ENCODE peak calls at places on chromosome 13, in ten cellular contexts. X, Q, B, H, F, M, J, W, E and N are unnamed samples.

GRCh38 chr13:61531383-61532065 is 115.9 kb upstream of the PCDH20 start:
- DNase-seq in W (no peak), B (no peak), J (no peak), F (no peak), E (no peak), H (no peak), Q (no peak), M (no peak), X (peak), N (no peak)

GRCh38 chr13:105702441-105702840 is 833.0 kb downstream of the EFNB2 start:
- DNase-seq in X (no peak), Q (no peak), M (no peak), J (no peak), W (no peak), F (no peak), B (no peak), E (no peak), H (no peak), N (no peak)

GRCh38 chr13:25731037-25731436 is 320.8 kb downstream of the SHISA2 start:
- DNase-seq in F (no peak), M (no peak), J (no peak), H (no peak), X (no peak), W (no peak), Q (no peak), B (no peak), E (no peak), N (no peak)

GRCh38 chr13:81406022-81406421 is 1065.1 kb upstream of the SPRY2 start:
- DNase-seq in W (no peak), Q (no peak), B (no peak), H (no peak), F (no peak), J (no peak), X (no peak), M (no peak), E (no peak), N (no peak)

GRCh38 chr13:40484981-40485380 is 181.5 kb downstream of the FOXO1 start:
- DNase-seq in H (no peak), F (no peak), E (no peak), M (no peak), B (no peak), W (no peak), X (no peak), J (no peak), Q (no peak), N (no peak)

GRCh38 chr13:80338781-80339577 is 1.9 kb downstream of the SPRY2 start:
- DNase-seq in W (peak), E (peak), F (peak), X (no peak), Q (peak), J (peak), H (no peak), B (peak), M (peak), N (peak)

GRCh38 chr13:22848539-22849052 is 332.2 kb upstream of the SGCG start:
- DNase-seq in W (no peak), F (no peak), J (no peak), M (no peak), E (no peak), X (no peak), Q (no peak), H (no peak), B (no peak), N (no peak)

GRCh38 chr13:22402682-22403081 is 731.8 kb downstream of the FGF9 start:
- DNase-seq in Q (no peak), J (no peak), M (no peak), F (no peak), X (no peak), W (no peak), E (no peak), H (no peak), B (no peak), N (no peak)

GRCh38 chr13:25766576-25766975 is 285.2 kb downstream of the SHISA2 start:
- DNase-seq in M (no peak), W (no peak), J (no peak), X (no peak), H (no peak), E (no peak), F (no peak), B (no peak), Q (no peak), N (no peak)

GRCh38 chr13:68608147-68608546 is 1378.0 kb upstream of the PCDH9 start:
- DNase-seq in H (no peak), Q (no peak), X (no peak), J (no peak), W (no peak), M (no peak), E (no peak), B (no peak), F (no peak), N (no peak)

GRCh38 chr13:44734204-44734707 is 158.1 kb upstream of the TSC22D1 start:
- DNase-seq in B (no peak), J (no peak), X (no peak), M (peak), Q (peak), E (no peak), F (no peak), W (peak), H (no peak), N (no peak)

GRCh38 chr13:44306401-44307192 is 67.0 kb upstream of the SERP2 start:
- DNase-seq in J (peak), B (peak), E (peak), X (no peak), H (no peak), Q (peak), W (peak), F (peak), M (peak), N (no peak)

DNA sequence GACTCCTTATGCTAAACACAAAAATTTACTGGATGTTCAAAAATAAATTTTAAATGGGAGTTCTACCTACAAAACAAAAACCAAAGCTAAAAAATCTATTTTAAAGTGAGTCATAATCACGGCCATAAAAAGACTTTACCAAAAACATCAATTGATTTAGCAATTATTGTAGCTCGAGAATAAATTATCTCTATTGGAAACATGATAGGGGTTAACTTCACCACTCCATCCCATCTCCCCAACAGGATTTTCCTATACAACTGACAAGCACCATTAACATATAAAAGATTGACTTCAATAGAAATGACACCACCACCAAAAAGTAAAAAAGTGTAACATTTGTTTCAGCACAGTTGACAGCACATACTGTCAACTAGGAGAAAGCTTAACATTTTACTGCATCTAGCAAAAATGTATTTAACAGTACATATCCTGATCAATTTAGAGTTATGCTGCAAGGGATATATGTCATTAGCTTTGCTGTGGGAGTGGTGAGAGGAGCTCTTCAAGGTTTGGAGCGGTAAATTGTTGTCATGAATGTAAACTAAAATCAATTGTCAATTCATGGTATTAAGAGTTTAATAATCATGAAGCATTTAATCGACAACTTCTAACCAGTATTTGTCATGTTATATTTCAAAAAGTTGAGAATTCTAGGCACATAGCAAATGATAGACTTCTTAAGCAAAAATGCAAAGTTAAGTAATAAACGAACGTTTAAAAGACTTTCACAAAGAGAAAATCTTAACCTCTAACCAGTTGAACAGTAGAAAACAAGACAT is 3.8 kb downstream of the UBL3 start:
- DNase-seq in F (no peak), Q (no peak), B (no peak), W (no peak), E (no peak), H (no peak), M (no peak), X (no peak), J (no peak), N (no peak)
- H3K27ac ChIP-seq in F (peak), Q (peak), B (peak), W (peak), E (peak), H (no peak), M (no peak), X (no peak), J (peak), N (peak)

DNA sequence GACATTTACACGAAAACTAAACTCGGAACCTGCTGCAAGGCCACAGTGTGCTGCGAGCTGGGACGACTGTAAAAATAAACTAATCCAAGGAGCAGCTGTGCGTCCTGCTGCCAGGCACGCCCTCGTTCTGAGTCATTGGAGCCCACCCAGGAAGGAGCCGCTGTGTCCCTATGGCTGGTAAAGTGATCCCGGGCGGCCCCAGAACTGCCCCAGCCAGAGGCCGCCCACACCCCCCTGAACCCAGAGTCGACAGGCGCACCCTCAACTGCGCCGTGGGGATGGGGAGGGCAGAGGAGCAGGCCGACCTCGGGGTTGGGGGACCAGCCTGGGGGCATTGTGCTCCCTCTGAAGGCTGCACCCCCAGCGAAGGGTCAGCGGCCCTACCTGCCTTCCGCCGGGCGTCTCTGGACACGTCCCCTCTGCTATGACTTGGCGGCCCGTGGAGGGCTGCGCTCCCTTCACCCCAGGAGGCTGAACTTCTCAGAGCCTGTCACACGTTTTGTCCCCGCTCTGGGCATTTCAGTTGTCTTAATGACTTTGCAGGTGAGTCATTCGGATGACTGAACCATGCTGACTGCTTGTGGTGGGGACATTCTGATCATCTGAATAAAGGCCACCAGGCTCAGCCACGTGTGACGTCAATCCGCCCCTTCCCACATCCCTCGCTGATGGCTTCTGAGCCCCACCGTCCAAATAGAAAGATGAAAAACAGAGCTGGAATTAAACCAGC is 42.7 kb downstream of the ADPRHL1 start:
- DNase-seq in H (no peak), M (peak), Q (no peak), X (no peak), J (no peak), F (peak), E (peak), B (peak), W (no peak), N (no peak)
- H3K27ac ChIP-seq in H (no peak), M (peak), Q (peak), X (no peak), J (no peak), F (peak), E (peak), B (no peak), W (no peak), N (no peak)

DNA sequence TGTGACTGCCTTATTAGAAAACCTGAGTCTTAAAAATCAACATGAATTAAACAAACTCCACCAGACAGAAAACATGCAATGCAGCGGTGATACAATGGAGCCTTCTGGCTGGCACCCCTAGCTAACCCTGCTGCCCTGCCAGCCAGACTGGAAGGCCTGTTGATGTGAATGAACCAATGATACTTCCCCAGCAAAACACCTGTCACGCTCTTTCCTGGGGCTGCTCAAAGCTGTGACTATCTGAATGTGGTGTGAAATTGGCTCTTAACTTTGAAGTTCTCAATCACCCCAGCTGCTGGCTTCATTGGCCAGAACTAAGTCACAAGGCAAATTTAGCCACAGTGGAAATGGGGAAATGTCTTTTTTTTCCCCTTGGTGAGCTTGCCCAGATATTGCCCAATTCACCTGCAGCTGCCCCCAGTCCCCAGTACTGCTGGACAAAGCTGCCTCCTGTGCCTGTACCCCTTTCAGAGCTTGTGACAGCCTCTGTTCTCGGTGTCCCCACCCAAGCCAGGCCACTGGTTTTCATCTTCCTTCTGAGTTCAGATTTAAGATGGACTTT is 147.3 kb downstream of the SLC7A1 start:
- DNase-seq in H (no peak), F (no peak), Q (no peak), J (no peak), M (no peak), B (no peak), W (no peak), X (no peak), E (no peak), N (no peak)
- H3K27ac ChIP-seq in H (no peak), F (no peak), Q (no peak), J (no peak), M (no peak), B (no peak), W (no peak), X (no peak), E (no peak), N (no peak)

DNA sequence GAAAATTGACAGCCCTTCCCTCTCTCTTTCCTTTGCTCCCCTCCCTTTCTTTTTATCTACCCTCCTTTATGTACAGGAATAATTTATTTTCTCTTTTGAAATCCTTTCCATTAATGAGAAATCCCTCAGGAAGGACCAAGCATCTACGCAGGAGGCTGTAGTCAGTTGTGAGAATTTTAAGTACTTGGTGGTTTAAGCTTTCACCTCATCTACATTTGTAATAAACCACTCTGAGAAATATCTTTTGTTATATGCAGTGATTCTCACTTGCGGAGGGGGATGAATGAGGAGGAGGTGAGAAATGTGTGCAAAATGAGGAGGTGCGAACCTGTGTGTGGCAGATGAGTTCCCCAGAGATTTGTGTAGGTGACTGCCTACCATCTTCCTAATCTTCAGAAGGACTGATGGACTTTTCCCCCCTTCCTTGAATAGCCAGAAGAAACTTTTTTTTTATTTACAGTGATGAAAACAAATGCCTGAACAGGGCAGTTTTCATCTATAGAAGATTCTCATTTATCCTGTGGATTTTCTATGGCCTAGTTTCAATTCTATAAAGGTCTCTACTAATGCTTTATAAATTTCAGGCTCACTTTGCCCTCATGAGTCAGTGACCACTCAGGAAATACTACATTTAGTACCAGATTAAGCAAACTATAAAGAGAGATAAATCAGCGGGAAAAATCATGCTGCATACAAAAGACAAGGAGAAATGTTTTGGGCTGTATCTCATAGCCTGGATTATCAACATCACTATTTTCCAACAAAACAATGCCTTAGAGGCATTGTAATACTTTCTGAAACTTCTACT is 118.3 kb downstream of the LHFPL6 start:
- DNase-seq in B (no peak), Q (no peak), M (no peak), F (no peak), J (no peak), X (no peak), H (no peak), W (no peak), E (no peak), N (no peak)
- H3K27ac ChIP-seq in B (no peak), Q (no peak), M (no peak), F (no peak), J (no peak), X (no peak), H (no peak), W (no peak), E (no peak), N (no peak)

GRCh38 chr13:31214379-31214778 is 14.6 kb downstream of the B3GLCT start:
- DNase-seq in F (no peak), B (no peak), X (no peak), M (no peak), W (no peak), E (no peak), J (no peak), H (no peak), Q (no peak), N (no peak)
- H3K27ac ChIP-seq in F (no peak), B (no peak), X (no peak), M (no peak), W (no peak), E (no peak), J (peak), H (no peak), Q (no peak), N (no peak)

GRCh38 chr13:30689752-30690151 is 45.6 kb upstream of the ALOX5AP start:
- DNase-seq in Q (no peak), E (no peak), F (peak), W (no peak), J (no peak), B (no peak), H (no peak), X (no peak), M (no peak), N (no peak)
- H3K27ac ChIP-seq in Q (peak), E (peak), F (peak), W (peak), J (peak), B (peak), H (no peak), X (no peak), M (peak), N (no peak)

DNA sequence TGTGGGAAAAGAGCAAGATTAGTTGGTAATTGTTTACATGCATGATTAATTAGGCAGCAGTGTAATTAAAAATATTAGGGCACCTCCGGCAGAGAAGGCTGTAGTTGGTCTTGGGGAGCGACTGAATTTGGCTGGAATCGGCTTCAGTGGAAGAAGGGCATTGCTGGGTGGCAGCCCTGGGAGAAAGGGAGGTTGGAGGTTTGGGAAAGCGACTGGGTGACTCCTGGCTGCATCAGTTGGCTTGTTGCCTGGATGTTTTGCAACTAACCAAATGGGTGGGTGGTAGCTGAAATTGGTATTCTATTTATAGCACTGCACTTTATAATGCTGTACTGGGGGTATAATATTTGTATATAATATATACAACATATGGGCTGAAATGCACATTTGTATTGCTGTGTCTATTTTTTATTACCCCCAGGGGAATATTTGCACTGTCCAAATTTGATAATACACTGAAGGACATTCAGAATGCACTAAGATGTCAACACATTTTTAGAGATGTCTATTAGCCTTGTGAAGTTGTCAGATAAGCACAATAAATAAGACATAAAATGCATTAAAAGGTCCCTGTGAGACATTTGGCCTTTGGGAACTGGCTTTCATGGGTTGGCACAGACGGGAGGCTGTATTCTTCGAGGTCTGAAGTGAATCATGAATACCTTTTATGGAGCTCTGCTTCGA is 1.7 kb downstream of the B3GLCT start:
- DNase-seq in X (no peak), E (no peak), B (peak), J (peak), W (no peak), F (peak), Q (peak), M (no peak), H (no peak), N (no peak)
- H3K27ac ChIP-seq in X (no peak), E (peak), B (no peak), J (peak), W (peak), F (peak), Q (peak), M (no peak), H (no peak), N (no peak)

GRCh38 chr13:51811046-51811445 is 7.1 kb upstream of the DHRS12 start:
- DNase-seq in B (no peak), W (no peak), H (no peak), M (no peak), F (no peak), Q (no peak), X (no peak), J (no peak), E (no peak), N (no peak)
- H3K27ac ChIP-seq in B (no peak), W (no peak), H (no peak), M (no peak), F (no peak), Q (no peak), X (no peak), J (peak), E (no peak), N (no peak)